ENCODE peak calls at places on chromosomes 4 and X, in five cellular contexts. L, A, F, W and Z are unnamed samples.
A peak's percentile ranks its signal among the peaks of the same experiment; 100 is the strongest.

GRCh38 chr4:105462042-105462421 is 11.8 kb downstream of the PPA2 start:
- DNase-seq in L (no peak), A (no peak), W (no peak), F (no peak), Z (no peak)

GRCh38 chr4:77777135-77777777 is 41.9 kb downstream of the CNOT6L start:
- DNase-seq in W (no peak), L (no peak), A (no peak), F (no peak), Z (no peak)

GRCh38 chr4:177450421-177451107 is 8.3 kb upstream of the AGA start:
- DNase-seq in A (no peak), W (no peak), L (no peak), F (no peak), Z (no peak)

GRCh38 chr4:128682942-128683666 is 126.4 kb upstream of the JADE1 start:
- DNase-seq in A (no peak), L (no peak), F (no peak), W (no peak), Z (no peak)

GRCh38 chr4:61924131-61924530 is 724.0 kb downstream of the ADGRL3 start:
- DNase-seq in F (no peak), W (no peak), A (no peak), L (no peak), Z (no peak)

GRCh38 chr4:132839070-132839469 is 310.0 kb upstream of the PCDH10 start:
- DNase-seq in L (no peak), A (no peak), F (no peak), W (no peak), Z (no peak)

GRCh38 chr4:22240814-22241213 is 275.1 kb downstream of the ADGRA3 start:
- DNase-seq in F (no peak), W (no peak), A (no peak), L (no peak), Z (no peak)

GRCh38 chrX:130025256-130025655 is 42.8 kb downstream of the BCORL1 start:
- DNase-seq in A (no peak), L (no peak), W (no peak), F (no peak), Z (no peak)

GRCh38 chr4:165381821-165382373 is 3.1 kb downstream of the CPE start:
- DNase-seq in F (no peak), W (no peak), L (no peak), A (no peak), Z (no peak)

GRCh38 chrX:129540725-129541184 is 696 bp downstream of the OCRL start:
- DNase-seq in F (no peak), A (no peak), L (peak; percentile 25), W (peak; percentile 4), Z (no peak)

GRCh38 chrX:65516756-65517155 is 17.8 kb downstream of the LAS1L start:
- DNase-seq in F (peak; percentile 15), L (no peak), W (no peak), A (no peak), Z (no peak)

GRCh38 chrX:47283015-47283771 is 50.4 kb downstream of the USP11 start:
- DNase-seq in L (no peak), A (peak; percentile 24), W (no peak), F (peak; percentile 10), Z (peak; percentile 70)

GRCh38 chr4:175470141-175470540 is 341.9 kb downstream of the GPM6A start:
- DNase-seq in L (no peak), A (no peak), W (no peak), F (no peak), Z (no peak)

GRCh38 chr4:26762650-26763049 is 98.0 kb upstream of the STIM2 start:
- DNase-seq in L (no peak), F (no peak), A (no peak), W (no peak), Z (no peak)

GRCh38 chr4:2924286-2924685 is 38.9 kb downstream of the NOP14 start:
- DNase-seq in L (no peak), F (no peak), W (no peak), A (no peak), Z (peak; percentile 40)